ENCODE peak calls at places on chromosomes 6 and 20, in four cellular contexts. One of them, this sample, is unnamed.

GRCh38 chr6:21732731-21733130 is 139.2 kb downstream of the SOX4 start:
- DNase-seq in K562: no peak
- DNase-seq in GM12878: no peak
- DNase-seq in WTC11: no peak
- DNase-seq in this sample: no peak

GRCh38 chr6:134621858-134622257 is 303.9 kb upstream of the SGK1 start:
- DNase-seq in K562: no peak
- DNase-seq in GM12878: no peak
- DNase-seq in WTC11: no peak
- DNase-seq in this sample: no peak

GRCh38 chr20:53711333-53712211 is 117.9 kb upstream of the ZNF217 start:
- DNase-seq in K562: no peak
- DNase-seq in GM12878: no peak
- DNase-seq in WTC11: no peak
- DNase-seq in this sample: peak; percentile 69

GRCh38 chr6:7841781-7842468 is 68.7 kb downstream of the TXNDC5 start:
- DNase-seq in K562: no peak
- DNase-seq in GM12878: no peak
- DNase-seq in WTC11: no peak
- DNase-seq in this sample: no peak

GRCh38 chr20:6764619-6765018 is 2.9 kb upstream of the BMP2 start:
- DNase-seq in K562: no peak
- DNase-seq in GM12878: no peak
- DNase-seq in WTC11: no peak
- DNase-seq in this sample: no peak

GRCh38 chr6:52937908-52938307 is 28.4 kb upstream of the GSTA3 start:
- DNase-seq in K562: no peak
- DNase-seq in GM12878: no peak
- DNase-seq in WTC11: no peak
- DNase-seq in this sample: no peak

GRCh38 chr20:33000802-33001466 is 3.3 kb downstream of the SUN5 start:
- DNase-seq in K562: no peak
- DNase-seq in GM12878: no peak
- DNase-seq in WTC11: no peak
- DNase-seq in this sample: no peak

GRCh38 chr20:31869942-31870702 is at the start of the genes DUSP15 and TTLL9:
- DNase-seq in K562: no peak
- DNase-seq in GM12878: no peak
- DNase-seq in WTC11: peak; percentile 60
- DNase-seq in this sample: no peak

GRCh38 chr6:149746147-149746946 is at the start of gene NUP43:
- DNase-seq in K562: peak; percentile 99
- DNase-seq in GM12878: peak; percentile 82
- DNase-seq in WTC11: peak; percentile 93
- DNase-seq in this sample: peak; percentile 95

GRCh38 chr6:139944131-139944530 is 569.7 kb upstream of the CITED2 start:
- DNase-seq in K562: no peak
- DNase-seq in GM12878: no peak
- DNase-seq in WTC11: no peak
- DNase-seq in this sample: no peak

GRCh38 chr20:3000852-3001523 is 42.4 kb upstream of the GNRH2 start:
- DNase-seq in K562: peak; percentile 59
- DNase-seq in GM12878: no peak
- DNase-seq in WTC11: no peak
- DNase-seq in this sample: no peak

GRCh38 chr6:129312865-129313264 is 397.1 kb downstream of the ARHGAP18 start:
- DNase-seq in K562: no peak
- DNase-seq in GM12878: no peak
- DNase-seq in WTC11: no peak
- DNase-seq in this sample: no peak

GRCh38 chr6:163092846-163093245 is 321.7 kb upstream of the QKI start:
- DNase-seq in K562: no peak
- DNase-seq in GM12878: no peak
- DNase-seq in WTC11: no peak
- DNase-seq in this sample: no peak

GRCh38 chr6:166927240-166927941 is 29.0 kb downstream of the RNASET2 start:
- DNase-seq in K562: no peak
- DNase-seq in GM12878: no peak
- DNase-seq in WTC11: no peak
- DNase-seq in this sample: no peak

GRCh38 chr6:54244430-54244829 is 63.8 kb upstream of the TINAG start:
- DNase-seq in K562: no peak
- DNase-seq in GM12878: no peak
- DNase-seq in WTC11: no peak
- DNase-seq in this sample: peak; percentile 18

GRCh38 chr20:45779011-45779915 is 12.4 kb downstream of the WFDC3 start:
- DNase-seq in K562: peak; percentile 52
- DNase-seq in GM12878: no peak
- DNase-seq in WTC11: no peak
- DNase-seq in this sample: no peak

GRCh38 chr20:37880726-37881591 is 22.0 kb upstream of the VSTM2L start:
- DNase-seq in K562: peak; percentile 71
- DNase-seq in GM12878: no peak
- DNase-seq in WTC11: no peak
- DNase-seq in this sample: peak; percentile 70

GRCh38 chr6:110329348-110329728 is 28.8 kb downstream of the METTL24 start:
- DNase-seq in K562: no peak
- DNase-seq in GM12878: no peak
- DNase-seq in WTC11: no peak
- DNase-seq in this sample: no peak

GRCh38 chr6:129966125-129966524 is 52.3 kb upstream of the L3MBTL3 start:
- DNase-seq in K562: no peak
- DNase-seq in GM12878: no peak
- DNase-seq in WTC11: no peak
- DNase-seq in this sample: no peak

GRCh38 chr6:163354779-163355431 is 59.6 kb upstream of the QKI start:
- DNase-seq in K562: no peak
- DNase-seq in GM12878: peak; percentile 9
- DNase-seq in WTC11: no peak
- DNase-seq in this sample: no peak

GRCh38 chr6:137013031-137013430 is 31.7 kb downstream of the IL20RA start:
- DNase-seq in K562: no peak
- DNase-seq in GM12878: no peak
- DNase-seq in WTC11: no peak
- DNase-seq in this sample: no peak

GRCh38 chr20:62649140-62649539 is 6.8 kb downstream of the SLCO4A1 start:
- DNase-seq in K562: no peak
- DNase-seq in GM12878: no peak
- DNase-seq in WTC11: no peak
- DNase-seq in this sample: no peak

GRCh38 chr6:5141046-5141445 is 55.9 kb downstream of the PPP1R3G start:
- DNase-seq in K562: no peak
- DNase-seq in GM12878: no peak
- DNase-seq in WTC11: no peak
- DNase-seq in this sample: no peak

GRCh38 chr6:145086197-145086596 is 649.1 kb downstream of the EPM2A start:
- DNase-seq in K562: no peak
- DNase-seq in GM12878: no peak
- DNase-seq in WTC11: peak; percentile 12
- DNase-seq in this sample: no peak
- TF ChIP-seq CREM in K562: no peak
- TF ChIP-seq CREM in GM12878: no peak
- TF ChIP-seq CREM in WTC11: no peak
- TF ChIP-seq CREM in this sample: no peak

GRCh38 chr6:43178951-43179830 is 2.8 kb upstream of the CUL9 start:
- DNase-seq in K562: no peak
- DNase-seq in GM12878: no peak
- DNase-seq in WTC11: no peak
- DNase-seq in this sample: no peak

GRCh38 chr6:43181621-43181941 is 415 bp upstream of the CUL9 start:
- DNase-seq in K562: no peak
- DNase-seq in GM12878: no peak
- DNase-seq in WTC11: no peak
- DNase-seq in this sample: no peak

GRCh38 chr6:43180058-43180457 is 1.9 kb upstream of the CUL9 start:
- DNase-seq in K562: peak; percentile 34
- DNase-seq in GM12878: no peak
- DNase-seq in WTC11: no peak
- DNase-seq in this sample: no peak

GRCh38 chr6:43181942-43182860 is at the start of gene CUL9:
- DNase-seq in K562: peak; percentile 94
- DNase-seq in GM12878: peak; percentile 31
- DNase-seq in WTC11: peak; percentile 77
- DNase-seq in this sample: peak; percentile 60

GRCh38 chr6:43180985-43181384 is 1.0 kb upstream of the CUL9 start:
- DNase-seq in K562: peak; percentile 61
- DNase-seq in GM12878: no peak
- DNase-seq in WTC11: no peak
- DNase-seq in this sample: no peak
- TF ChIP-seq CREM in K562: no peak
- TF ChIP-seq CREM in GM12878: no peak
- TF ChIP-seq CREM in WTC11: no peak
- TF ChIP-seq CREM in this sample: no peak

GRCh38 chr20:49811825-49812462 is 684 bp upstream of the SLC9A8 start:
- DNase-seq in K562: peak; percentile 61
- DNase-seq in GM12878: no peak
- DNase-seq in WTC11: no peak
- DNase-seq in this sample: no peak
- TF ChIP-seq CREM in K562: no peak
- TF ChIP-seq CREM in GM12878: no peak
- TF ChIP-seq CREM in WTC11: no peak
- TF ChIP-seq CREM in this sample: no peak

GRCh38 chr20:57301026-57301425 is 28.6 kb upstream of the SPO11 start:
- DNase-seq in K562: no peak
- DNase-seq in GM12878: no peak
- DNase-seq in WTC11: no peak
- DNase-seq in this sample: no peak
- TF ChIP-seq CREM in K562: no peak
- TF ChIP-seq CREM in GM12878: no peak
- TF ChIP-seq CREM in WTC11: no peak
- TF ChIP-seq CREM in this sample: no peak

DNA sequence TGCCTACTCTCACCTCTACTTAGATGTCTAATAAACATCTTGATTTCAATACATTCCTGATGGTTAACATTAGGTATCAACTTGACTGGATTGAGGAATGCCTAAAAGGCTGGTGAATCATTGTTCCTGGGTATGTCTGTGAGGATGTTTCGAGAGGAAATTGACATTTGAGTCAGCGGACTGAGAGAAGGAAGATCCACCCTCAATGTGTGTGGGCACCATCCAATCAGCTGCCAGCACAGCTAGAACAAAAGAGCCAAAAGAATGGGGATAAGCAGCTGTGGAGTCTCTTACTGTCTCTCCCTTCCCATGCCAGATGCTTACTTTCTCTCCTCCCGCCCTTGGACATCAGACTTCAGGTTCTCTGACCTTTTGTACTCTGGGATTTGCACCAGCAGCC is 128.6 kb upstream of the HS3ST5 start:
- DNase-seq in K562: no peak
- DNase-seq in GM12878: no peak
- DNase-seq in WTC11: peak; percentile 15
- DNase-seq in this sample: no peak
- TF ChIP-seq CREM in K562: no peak
- TF ChIP-seq CREM in GM12878: no peak
- TF ChIP-seq CREM in WTC11: no peak
- TF ChIP-seq CREM in this sample: no peak

DNA sequence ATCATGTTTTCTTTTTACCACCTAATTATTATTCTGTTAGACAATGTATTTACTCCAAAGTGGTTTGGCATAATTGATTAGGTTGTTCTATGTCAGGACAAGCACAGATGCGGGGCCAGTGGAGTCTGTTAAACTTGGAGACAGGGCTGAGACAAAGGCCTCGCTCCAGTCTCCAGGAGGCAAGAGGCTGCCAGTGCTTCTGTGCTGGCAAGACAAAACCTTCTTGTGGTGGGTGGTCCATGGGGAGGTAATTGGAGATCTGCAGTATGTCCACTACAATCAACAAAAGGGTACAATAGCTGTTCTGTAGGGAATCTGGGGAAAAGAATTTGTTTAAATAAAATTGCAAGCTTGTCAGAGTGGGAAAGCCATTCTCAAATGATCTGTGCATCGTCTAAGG is 677.2 kb upstream of the SLC35B3 start:
- DNase-seq in K562: no peak
- DNase-seq in GM12878: no peak
- DNase-seq in WTC11: peak; percentile 28
- DNase-seq in this sample: no peak
- TF ChIP-seq CREM in K562: no peak
- TF ChIP-seq CREM in GM12878: no peak
- TF ChIP-seq CREM in WTC11: no peak
- TF ChIP-seq CREM in this sample: no peak

GRCh38 chr6:31541059-31541657 is 645 bp downstream of the DDX39B start:
- DNase-seq in K562: peak; percentile 88
- DNase-seq in GM12878: no peak
- DNase-seq in WTC11: no peak
- DNase-seq in this sample: peak; percentile 63
- TF ChIP-seq CREM in K562: no peak
- TF ChIP-seq CREM in GM12878: no peak
- TF ChIP-seq CREM in WTC11: no peak
- TF ChIP-seq CREM in this sample: no peak

GRCh38 chr6:80203283-80203682 is 96.8 kb downstream of the BCKDHB start:
- DNase-seq in K562: no peak
- DNase-seq in GM12878: no peak
- DNase-seq in WTC11: no peak
- DNase-seq in this sample: no peak

GRCh38 chr6:80196914-80197313 is 90.4 kb downstream of the BCKDHB start:
- DNase-seq in K562: no peak
- DNase-seq in GM12878: no peak
- DNase-seq in WTC11: no peak
- DNase-seq in this sample: no peak

GRCh38 chr6:80197474-80197873 is 91.0 kb downstream of the BCKDHB start:
- DNase-seq in K562: no peak
- DNase-seq in GM12878: no peak
- DNase-seq in WTC11: no peak
- DNase-seq in this sample: no peak
- TF ChIP-seq CREM in K562: no peak
- TF ChIP-seq CREM in GM12878: no peak
- TF ChIP-seq CREM in WTC11: no peak
- TF ChIP-seq CREM in this sample: no peak

DNA sequence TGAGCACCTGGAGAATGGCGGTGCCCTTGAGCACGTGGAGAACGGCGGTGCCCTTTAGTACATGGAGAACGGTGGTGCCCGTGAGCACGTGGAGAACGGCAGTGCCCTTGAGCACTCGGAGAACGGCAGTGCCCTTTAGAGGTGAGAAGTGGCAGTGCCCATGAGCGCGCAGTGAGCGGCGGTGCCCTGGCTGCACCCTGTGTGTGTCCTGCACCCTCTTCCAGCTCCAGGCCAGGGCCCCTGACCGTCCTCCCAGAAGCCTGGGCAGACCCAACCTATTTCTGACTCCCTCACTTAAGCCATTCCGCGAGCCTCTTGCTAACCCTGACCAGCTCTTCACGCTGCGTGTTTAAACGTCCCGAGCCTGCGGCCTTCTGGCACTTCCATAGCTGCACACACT is 151.3 kb downstream of the DLL1 start:
- DNase-seq in K562: no peak
- DNase-seq in GM12878: no peak
- DNase-seq in WTC11: no peak
- DNase-seq in this sample: no peak
- TF ChIP-seq CREM in K562: no peak
- TF ChIP-seq CREM in GM12878: no peak
- TF ChIP-seq CREM in WTC11: no peak
- TF ChIP-seq CREM in this sample: no peak

This sample was measured in HepG2.